ENCODE peak calls at places on chromosomes 16 and 17, in five cellular contexts. One of them, this sample, is unnamed.

GRCh38 chr17:13114601-13115024 is 96.8 kb upstream of the ELAC2 start:
- DNase-seq in neural progenitor cell: peak; percentile 87
- DNase-seq in T-cell: no peak
- DNase-seq in naive thymus-derived CD8-positive, alpha-beta T cell: no peak
- DNase-seq in NCI-H1436: peak; percentile 9
- DNase-seq in this sample: no peak

GRCh38 chr17:1518410-1518809 is 2.0 kb upstream of the INPP5K start:
- DNase-seq in neural progenitor cell: no peak
- DNase-seq in NCI-H1436: no peak
- DNase-seq in naive thymus-derived CD8-positive, alpha-beta T cell: no peak
- DNase-seq in T-cell: no peak
- DNase-seq in this sample: no peak

GRCh38 chr16:76768948-76769347 is 422.0 kb upstream of the MON1B start:
- DNase-seq in NCI-H1436: no peak
- DNase-seq in T-cell: no peak
- DNase-seq in naive thymus-derived CD8-positive, alpha-beta T cell: no peak
- DNase-seq in neural progenitor cell: no peak
- DNase-seq in this sample: no peak

GRCh38 chr16:1493746-1494094 is 560 bp downstream of the TELO2 start:
- DNase-seq in neural progenitor cell: peak; percentile 60
- DNase-seq in naive thymus-derived CD8-positive, alpha-beta T cell: no peak
- DNase-seq in T-cell: no peak
- DNase-seq in NCI-H1436: no peak
- DNase-seq in this sample: no peak

GRCh38 chr16:56847173-56847948 is 17.6 kb upstream of the SLC12A3 start:
- DNase-seq in T-cell: peak; percentile 30
- DNase-seq in NCI-H1436: no peak
- DNase-seq in naive thymus-derived CD8-positive, alpha-beta T cell: no peak
- DNase-seq in neural progenitor cell: no peak
- DNase-seq in this sample: peak; percentile 37

GRCh38 chr16:22762486-22762885 is 51.5 kb upstream of the HS3ST2 start:
- DNase-seq in naive thymus-derived CD8-positive, alpha-beta T cell: no peak
- DNase-seq in neural progenitor cell: no peak
- DNase-seq in T-cell: no peak
- DNase-seq in NCI-H1436: no peak
- DNase-seq in this sample: no peak

GRCh38 chr17:77332981-77333685 is 192.4 kb downstream of the SEC14L1 start:
- DNase-seq in T-cell: no peak
- DNase-seq in naive thymus-derived CD8-positive, alpha-beta T cell: no peak
- DNase-seq in neural progenitor cell: no peak
- DNase-seq in NCI-H1436: no peak
- DNase-seq in this sample: no peak

GRCh38 chr17:78387982-78388941 is 9.8 kb downstream of the PGS1 start:
- DNase-seq in neural progenitor cell: no peak
- DNase-seq in naive thymus-derived CD8-positive, alpha-beta T cell: no peak
- DNase-seq in NCI-H1436: no peak
- DNase-seq in T-cell: no peak
- DNase-seq in this sample: no peak

GRCh38 chr17:44672479-44673093 is 16.3 kb downstream of the MEIOC start:
- DNase-seq in naive thymus-derived CD8-positive, alpha-beta T cell: no peak
- DNase-seq in neural progenitor cell: peak; percentile 3
- DNase-seq in NCI-H1436: no peak
- DNase-seq in T-cell: no peak
- DNase-seq in this sample: no peak

GRCh38 chr17:82702161-82702932 is 3.8 kb upstream of the RAB40B start:
- DNase-seq in naive thymus-derived CD8-positive, alpha-beta T cell: no peak
- DNase-seq in neural progenitor cell: no peak
- DNase-seq in NCI-H1436: no peak
- DNase-seq in T-cell: no peak
- DNase-seq in this sample: no peak

GRCh38 chr16:88542231-88542630 is 28.0 kb upstream of the ZC3H18 start:
- DNase-seq in T-cell: no peak
- DNase-seq in neural progenitor cell: no peak
- DNase-seq in naive thymus-derived CD8-positive, alpha-beta T cell: no peak
- DNase-seq in NCI-H1436: no peak
- DNase-seq in this sample: no peak

GRCh38 chr17:61286449-61286848 is 113.2 kb upstream of the TBX2 start:
- DNase-seq in naive thymus-derived CD8-positive, alpha-beta T cell: no peak
- DNase-seq in NCI-H1436: no peak
- DNase-seq in neural progenitor cell: no peak
- DNase-seq in T-cell: no peak
- DNase-seq in this sample: no peak

GRCh38 chr16:56860226-56861020 is 4.6 kb upstream of the SLC12A3 start:
- DNase-seq in neural progenitor cell: no peak
- DNase-seq in NCI-H1436: no peak
- DNase-seq in naive thymus-derived CD8-positive, alpha-beta T cell: peak; percentile 54
- DNase-seq in T-cell: peak; percentile 61
- DNase-seq in this sample: peak; percentile 42

GRCh38 chr16:4890026-4890425 is 42.7 kb downstream of the UBN1 start:
- DNase-seq in NCI-H1436: no peak
- DNase-seq in neural progenitor cell: no peak
- DNase-seq in T-cell: no peak
- DNase-seq in naive thymus-derived CD8-positive, alpha-beta T cell: no peak
- DNase-seq in this sample: no peak

GRCh38 chr16:67150058-67150832 is 553 bp downstream of the B3GNT9 start:
- DNase-seq in neural progenitor cell: peak; percentile 86
- DNase-seq in T-cell: no peak
- DNase-seq in NCI-H1436: peak; percentile 40
- DNase-seq in naive thymus-derived CD8-positive, alpha-beta T cell: no peak
- DNase-seq in this sample: no peak

GRCh38 chr16:50509521-50510341 is 38.5 kb upstream of the NKD1 start:
- DNase-seq in T-cell: peak; percentile 17
- DNase-seq in NCI-H1436: no peak
- DNase-seq in naive thymus-derived CD8-positive, alpha-beta T cell: no peak
- DNase-seq in neural progenitor cell: peak; percentile 63
- DNase-seq in this sample: no peak

GRCh38 chr17:57875109-57876022 is 25.5 kb upstream of the MRPS23 start:
- DNase-seq in naive thymus-derived CD8-positive, alpha-beta T cell: no peak
- DNase-seq in T-cell: no peak
- DNase-seq in NCI-H1436: no peak
- DNase-seq in neural progenitor cell: peak; percentile 80
- DNase-seq in this sample: no peak

GRCh38 chr17:74565116-74565515 is 2.2 kb downstream of the CD300H start:
- DNase-seq in neural progenitor cell: no peak
- DNase-seq in naive thymus-derived CD8-positive, alpha-beta T cell: no peak
- DNase-seq in NCI-H1436: no peak
- DNase-seq in T-cell: no peak
- DNase-seq in this sample: no peak

GRCh38 chr17:80872011-80872929 is 119.4 kb upstream of the CHMP6 start:
- DNase-seq in NCI-H1436: no peak
- DNase-seq in neural progenitor cell: no peak
- DNase-seq in T-cell: no peak
- DNase-seq in naive thymus-derived CD8-positive, alpha-beta T cell: no peak
- DNase-seq in this sample: no peak

GRCh38 chr17:2102931-2103398 is 48.1 kb downstream of the HIC1 start:
- DNase-seq in T-cell: no peak
- DNase-seq in naive thymus-derived CD8-positive, alpha-beta T cell: no peak
- DNase-seq in neural progenitor cell: no peak
- DNase-seq in NCI-H1436: no peak
- DNase-seq in this sample: no peak

GRCh38 chr17:81684442-81684911 is 666 bp downstream of the HGS start:
- DNase-seq in neural progenitor cell: peak; percentile 41
- DNase-seq in NCI-H1436: no peak
- DNase-seq in naive thymus-derived CD8-positive, alpha-beta T cell: no peak
- DNase-seq in T-cell: no peak
- DNase-seq in this sample: no peak

GRCh38 chr17:7173687-7174602 is 5.2 kb downstream of the ASGR1 start:
- DNase-seq in neural progenitor cell: peak; percentile 93
- DNase-seq in NCI-H1436: peak; percentile 40
- DNase-seq in T-cell: peak; percentile 32
- DNase-seq in naive thymus-derived CD8-positive, alpha-beta T cell: peak; percentile 44
- DNase-seq in this sample: peak; percentile 42

GRCh38 chr16:57759541-57760356 is 24.2 kb downstream of the KATNB1 start:
- DNase-seq in NCI-H1436: no peak
- DNase-seq in T-cell: no peak
- DNase-seq in neural progenitor cell: no peak
- DNase-seq in naive thymus-derived CD8-positive, alpha-beta T cell: no peak
- DNase-seq in this sample: no peak

GRCh38 chr17:42266918-42267766 is 9.0 kb downstream of the STAT5B start:
- DNase-seq in neural progenitor cell: no peak
- DNase-seq in naive thymus-derived CD8-positive, alpha-beta T cell: no peak
- DNase-seq in NCI-H1436: no peak
- DNase-seq in T-cell: peak; percentile 41
- DNase-seq in this sample: peak; percentile 43

GRCh38 chr17:64506576-64507417 is at the start of gene CEP95:
- DNase-seq in naive thymus-derived CD8-positive, alpha-beta T cell: peak; percentile 95
- DNase-seq in NCI-H1436: peak; percentile 98
- DNase-seq in neural progenitor cell: peak; percentile 96
- DNase-seq in T-cell: peak; percentile 96
- DNase-seq in this sample: no peak

GRCh38 chr17:56826611-56827414 is 6.9 kb downstream of the C17orf67 start:
- DNase-seq in naive thymus-derived CD8-positive, alpha-beta T cell: no peak
- DNase-seq in neural progenitor cell: no peak
- DNase-seq in NCI-H1436: no peak
- DNase-seq in T-cell: no peak
- DNase-seq in this sample: no peak

GRCh38 chr17:28554565-28554964 is 2.1 kb upstream of the UNC119 start:
- DNase-seq in neural progenitor cell: no peak
- DNase-seq in naive thymus-derived CD8-positive, alpha-beta T cell: no peak
- DNase-seq in NCI-H1436: no peak
- DNase-seq in T-cell: no peak
- DNase-seq in this sample: no peak

GRCh38 chr17:59362811-59363205 is 31.4 kb downstream of the YPEL2 start:
- DNase-seq in T-cell: no peak
- DNase-seq in neural progenitor cell: no peak
- DNase-seq in naive thymus-derived CD8-positive, alpha-beta T cell: no peak
- DNase-seq in NCI-H1436: no peak
- DNase-seq in this sample: no peak

GRCh38 chr17:40422990-40423611 is 5.4 kb upstream of the TOP2A start:
- DNase-seq in naive thymus-derived CD8-positive, alpha-beta T cell: no peak
- DNase-seq in neural progenitor cell: peak; percentile 66
- DNase-seq in T-cell: no peak
- DNase-seq in NCI-H1436: no peak
- DNase-seq in this sample: no peak

GRCh38 chr17:44587339-44587738 is 30.1 kb downstream of the FZD2 start:
- DNase-seq in naive thymus-derived CD8-positive, alpha-beta T cell: no peak
- DNase-seq in neural progenitor cell: no peak
- DNase-seq in T-cell: no peak
- DNase-seq in NCI-H1436: no peak
- DNase-seq in this sample: no peak

GRCh38 chr17:79666111-79666510 is 55.3 kb upstream of the RBFOX3 start:
- DNase-seq in naive thymus-derived CD8-positive, alpha-beta T cell: no peak
- DNase-seq in neural progenitor cell: no peak
- DNase-seq in NCI-H1436: no peak
- DNase-seq in T-cell: no peak
- DNase-seq in this sample: no peak

GRCh38 chr17:67021718-67022450 is 22.5 kb upstream of the CACNG1 start:
- DNase-seq in neural progenitor cell: no peak
- DNase-seq in naive thymus-derived CD8-positive, alpha-beta T cell: no peak
- DNase-seq in NCI-H1436: no peak
- DNase-seq in T-cell: no peak
- DNase-seq in this sample: no peak

GRCh38 chr16:56347166-56347565 is 78.2 kb downstream of the AMFR start:
- DNase-seq in T-cell: no peak
- DNase-seq in naive thymus-derived CD8-positive, alpha-beta T cell: no peak
- DNase-seq in neural progenitor cell: no peak
- DNase-seq in NCI-H1436: no peak
- DNase-seq in this sample: no peak

GRCh38 chr17:28145348-28145747 is 102.9 kb downstream of the NLK start:
- DNase-seq in neural progenitor cell: no peak
- DNase-seq in NCI-H1436: no peak
- DNase-seq in naive thymus-derived CD8-positive, alpha-beta T cell: no peak
- DNase-seq in T-cell: no peak
- DNase-seq in this sample: no peak

GRCh38 chr16:1455190-1456171 is 11.1 kb upstream of the CCDC154 start:
- DNase-seq in T-cell: no peak
- DNase-seq in NCI-H1436: no peak
- DNase-seq in naive thymus-derived CD8-positive, alpha-beta T cell: no peak
- DNase-seq in neural progenitor cell: no peak
- DNase-seq in this sample: no peak

GRCh38 chr16:65117701-65118448 is 4.0 kb downstream of the CDH11 start:
- DNase-seq in naive thymus-derived CD8-positive, alpha-beta T cell: no peak
- DNase-seq in T-cell: no peak
- DNase-seq in neural progenitor cell: peak; percentile 86
- DNase-seq in NCI-H1436: peak; percentile 33
- DNase-seq in this sample: no peak

GRCh38 chr16:83953796-83954576 is 946 bp downstream of the OSGIN1 start:
- DNase-seq in T-cell: no peak
- DNase-seq in naive thymus-derived CD8-positive, alpha-beta T cell: no peak
- DNase-seq in neural progenitor cell: peak; percentile 54
- DNase-seq in NCI-H1436: peak; percentile 25
- DNase-seq in this sample: peak; percentile 23

This sample was measured in naive thymus-derived CD4-positive, alpha-beta T cell.